ENCODE peak calls at places on chromosomes 2 and 18, in six cellular contexts. L, C, F, U, M and G are unnamed samples.

GRCh38 chr2:226758886-226759660 is 40.5 kb downstream of the IRS1 start:
- DNase-seq in L (no peak), U (peak), F (no peak), M (no peak), C (peak), G (peak)

GRCh38 chr2:45988879-45989278 is 308.3 kb upstream of the EPAS1 start:
- DNase-seq in F (no peak), M (no peak), C (no peak), L (no peak), U (no peak), G (no peak)

GRCh38 chr18:24369420-24369819 is 28.2 kb downstream of the OSBPL1A start:
- DNase-seq in M (no peak), F (no peak), C (no peak), L (no peak), U (peak), G (no peak)

GRCh38 chr2:231037731-231038482 is 584 bp downstream of the C2orf72 start:
- DNase-seq in U (no peak), F (peak), C (no peak), M (no peak), L (no peak), G (no peak)

GRCh38 chr2:235026137-235026536 is 74.3 kb downstream of the SH3BP4 start:
- DNase-seq in C (peak), F (peak), L (no peak), M (no peak), U (peak), G (no peak)

GRCh38 chr18:75213610-75214009 is 3.0 kb downstream of the TSHZ1 start:
- DNase-seq in L (no peak), M (no peak), U (peak), C (peak), F (no peak), G (no peak)

GRCh38 chr2:67752964-67753363 is 309.8 kb downstream of the C1D start:
- DNase-seq in U (peak), L (no peak), F (no peak), M (no peak), C (peak), G (no peak)

GRCh38 chr2:211391206-211391605 is 834.8 kb downstream of the CPS1 start:
- DNase-seq in U (no peak), L (no peak), M (no peak), F (no peak), C (no peak), G (no peak)

GRCh38 chr18:62957885-62958472 is 242.6 kb downstream of the PHLPP1 start:
- DNase-seq in C (peak), F (no peak), M (peak), L (no peak), U (no peak), G (peak)

DNA sequence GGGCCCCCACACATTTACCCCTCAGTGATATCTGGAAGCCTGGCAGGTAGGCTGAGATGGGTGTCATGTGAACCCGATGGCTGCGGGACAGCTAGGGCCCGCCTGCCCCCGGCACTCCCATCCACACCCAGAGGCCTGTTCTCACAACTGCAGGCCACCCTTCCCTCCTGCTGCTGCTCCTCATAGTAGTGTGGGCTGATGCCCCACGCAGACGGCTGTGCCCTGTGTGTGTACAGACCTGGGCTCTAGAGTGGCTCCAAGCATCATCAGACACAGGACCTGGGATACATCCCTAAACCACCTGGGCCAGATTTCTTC is 13.0 kb downstream of the ADRA2B start:
- DNase-seq in M (no peak), C (no peak), F (no peak), U (no peak), L (peak), G (peak)
- H3K4me3 ChIP-seq in M (no peak), C (no peak), F (no peak), U (no peak), L (no peak), G (no peak)

GRCh38 chr2:148810081-148810480 is 64.9 kb upstream of the KIF5C start:
- DNase-seq in F (no peak), C (no peak), M (no peak), U (no peak), L (no peak), G (peak)
- H3K4me3 ChIP-seq in F (no peak), C (no peak), M (no peak), U (no peak), L (no peak), G (no peak)

GRCh38 chr2:207530160-207531023 is 630 bp downstream of the CREB1 start:
- DNase-seq in F (peak), L (peak), M (peak), U (peak), C (peak), G (peak)

GRCh38 chr2:207531024-207531411 is 1.3 kb downstream of the CREB1 start:
- DNase-seq in C (peak), L (no peak), M (no peak), F (no peak), U (no peak), G (no peak)

GRCh38 chr2:207528980-207529329 is 807 bp upstream of the CREB1 start:
- DNase-seq in F (no peak), U (peak), M (peak), L (no peak), C (peak), G (peak)

GRCh38 chr2:207532676-207533075 is 2.9 kb downstream of the CREB1 start:
- DNase-seq in U (no peak), C (no peak), L (no peak), F (no peak), M (no peak), G (no peak)

GRCh38 chr2:207529330-207530159 is at the start of gene CREB1:
- DNase-seq in U (peak), M (peak), L (peak), C (peak), F (peak), G (peak)
- H3K4me3 ChIP-seq in U (peak), M (peak), L (peak), C (peak), F (peak), G (peak)

DNA sequence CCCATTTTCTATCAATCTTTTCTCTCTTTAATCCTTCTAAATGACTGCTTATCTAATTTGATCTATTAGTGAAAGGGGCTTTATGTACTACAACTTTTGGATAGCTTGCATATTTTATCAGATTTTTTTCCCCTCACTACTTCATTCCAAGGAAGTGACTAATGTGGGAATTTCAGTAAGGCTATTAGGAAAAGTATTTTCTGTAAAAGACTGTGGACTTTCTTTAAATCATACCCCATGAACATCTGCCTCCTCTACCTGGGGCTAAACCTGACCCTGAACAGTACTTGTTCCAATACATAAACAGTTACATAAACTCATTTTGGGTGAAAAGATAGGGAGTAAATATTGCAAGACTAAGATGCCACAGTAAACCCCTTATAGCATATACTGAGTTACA is 590.7 kb upstream of the ZEB2 start:
- DNase-seq in L (no peak), M (no peak), F (no peak), C (peak), U (peak), G (no peak)
- H3K4me3 ChIP-seq in L (no peak), M (no peak), F (no peak), C (no peak), U (no peak), G (no peak)

GRCh38 chr18:57833441-57834101 is 30.5 kb upstream of the ATP8B1 start:
- DNase-seq in F (no peak), U (no peak), M (no peak), C (peak), L (no peak), G (no peak)
- H3K4me3 ChIP-seq in F (no peak), U (no peak), M (peak), C (no peak), L (peak), G (no peak)

DNA sequence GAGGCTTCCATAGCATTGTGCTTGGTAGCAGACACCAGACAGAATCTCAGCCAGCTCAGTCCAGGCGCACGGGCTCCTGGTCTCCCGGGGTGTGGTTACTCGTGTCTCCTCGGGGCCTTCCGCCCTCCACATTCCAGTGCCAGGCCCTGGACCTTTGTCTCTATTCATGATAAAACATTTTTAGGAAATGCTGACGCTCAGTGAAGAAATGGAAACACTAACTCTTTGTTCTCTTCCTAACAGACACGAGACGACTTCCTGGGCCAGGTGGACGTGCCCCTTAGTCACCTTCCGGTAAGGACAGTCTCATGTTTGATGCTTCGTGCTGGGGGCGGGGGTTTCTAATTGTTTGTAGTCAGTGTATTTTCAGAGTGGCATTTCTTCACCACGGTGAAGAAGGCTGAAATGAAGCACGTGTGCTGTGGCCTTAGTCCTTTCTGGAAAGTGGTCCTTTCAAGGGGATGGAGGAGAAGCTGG is 271.8 kb downstream of the NEDD4L start:
- DNase-seq in L (no peak), M (no peak), U (no peak), C (no peak), F (no peak), G (no peak)
- H3K4me3 ChIP-seq in L (no peak), M (no peak), U (no peak), C (no peak), F (no peak), G (no peak)

GRCh38 chr2:82998770-82999169 is 1460.3 kb downstream of the SUCLG1 start:
- DNase-seq in F (no peak), M (no peak), L (no peak), C (no peak), U (no peak), G (no peak)
- H3K4me3 ChIP-seq in F (no peak), M (no peak), L (no peak), C (no peak), U (no peak), G (no peak)

DNA sequence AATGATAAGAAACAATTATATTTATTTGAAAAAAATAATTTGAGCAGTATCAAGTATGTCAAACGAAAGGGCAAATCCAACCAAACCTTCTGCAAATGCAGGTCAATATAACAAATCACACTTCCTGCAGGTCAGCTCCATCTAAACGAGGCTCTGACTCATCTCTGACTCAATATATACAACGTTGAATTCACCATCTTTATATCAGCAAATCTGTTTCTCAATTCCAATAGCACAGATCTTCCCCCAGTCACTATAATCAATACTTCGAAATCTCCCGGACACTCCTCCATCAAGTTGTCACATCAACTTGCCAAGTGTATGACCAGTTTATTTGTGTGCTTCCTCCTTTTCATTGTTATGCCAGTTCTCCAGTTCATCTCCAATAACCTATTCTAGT is 388.9 kb downstream of the ZEB2 start:
- DNase-seq in L (no peak), C (peak), M (no peak), U (peak), F (no peak), G (no peak)
- H3K4me3 ChIP-seq in L (no peak), C (no peak), M (no peak), U (no peak), F (no peak), G (no peak)